ENCODE peak calls at places on chromosomes 11 and 22, in seven cellular contexts. P is neural progenitor cell, V is A549, D is tibial nerve, U is sigmoid colon, K is endodermal cell, M is thoracic aorta. R is an unnamed sample.

GRCh38 chr22:45997077-45997774 is 20.3 kb upstream of the WNT7B start:
- DNase-seq in V (no peak), K (no peak), U (peak; percentile 96), P (peak; percentile 62), M (no peak), D (peak; percentile 84), R (peak; percentile 63)

GRCh38 chr11:12808519-12808918 is 134.3 kb downstream of the TEAD1 start:
- DNase-seq in M (no peak), K (no peak), P (no peak), D (no peak), U (no peak), V (no peak), R (no peak)

GRCh38 chr22:50723991-50724390 is 14.0 kb upstream of the ACR start:
- DNase-seq in P (no peak), M (no peak), U (no peak), K (no peak), V (no peak), D (no peak), R (no peak)

GRCh38 chr11:113289341-113290187 is 24.8 kb upstream of the TTC12 start:
- DNase-seq in V (peak; percentile 32), K (peak; percentile 93), M (no peak), D (peak; percentile 43), U (peak; percentile 80), P (peak; percentile 85), R (peak; percentile 83)

GRCh38 chr22:37588540-37589215 is 8.8 kb upstream of the LGALS2 start:
- DNase-seq in U (no peak), D (no peak), V (no peak), K (no peak), M (no peak), P (no peak), R (no peak)

GRCh38 chr11:91435694-91436375 is 788.8 kb upstream of the FAT3 start:
- DNase-seq in K (peak; percentile 56), U (no peak), M (no peak), D (no peak), V (peak; percentile 23), P (peak; percentile 31), R (peak; percentile 55)

GRCh38 chr11:66133216-66133775 is 63.2 kb downstream of the PACS1 start:
- DNase-seq in D (no peak), P (no peak), U (no peak), V (no peak), M (no peak), K (no peak), R (no peak)

GRCh38 chr11:24093410-24093809 is 403.4 kb upstream of the LUZP2 start:
- DNase-seq in D (no peak), M (no peak), V (no peak), U (no peak), K (no peak), P (no peak), R (no peak)

GRCh38 chr11:96466607-96467006 is 76.8 kb downstream of the JRKL start:
- DNase-seq in K (no peak), M (no peak), V (no peak), P (no peak), U (no peak), D (no peak), R (no peak)

GRCh38 chr11:86069408-86070086 is 663 bp upstream of the PICALM start:
- DNase-seq in U (peak; percentile 67), V (peak; percentile 86), P (no peak), M (peak; percentile 45), D (peak; percentile 44), K (peak; percentile 71), R (peak; percentile 75)

GRCh38 chr11:129286813-129287212 is 88.8 kb upstream of the BARX2 start:
- DNase-seq in U (no peak), K (no peak), D (no peak), M (no peak), P (no peak), V (no peak), R (no peak)

GRCh38 chr11:82234256-82234655 is 499.4 kb downstream of the FAM181B start:
- DNase-seq in P (no peak), M (no peak), V (no peak), U (no peak), K (no peak), D (no peak), R (no peak)
- H3K9me3 ChIP-seq in P (no peaks in the 10 kb centered on the region), M (no peaks in the 10 kb centered on the region), V (no peaks in the 10 kb centered on the region), U (no peaks in the 10 kb centered on the region), K (no peaks in the 10 kb centered on the region), D (no peaks in the 10 kb centered on the region), R (no peaks in the 10 kb centered on the region)

GRCh38 chr11:134440851-134441645 is 29.0 kb upstream of the B3GAT1 start:
- DNase-seq in P (no peak), U (peak; percentile 49), K (no peak), M (no peak), D (no peak), V (no peak), R (no peak)
- H3K9me3 ChIP-seq in P (no peaks in the 10 kb centered on the region), U (no peaks in the 10 kb centered on the region), K (no peaks in the 10 kb centered on the region), M (no peaks in the 10 kb centered on the region), D (no peaks in the 10 kb centered on the region), V (no peaks in the 10 kb centered on the region), R (no peaks in the 10 kb centered on the region)

DNA sequence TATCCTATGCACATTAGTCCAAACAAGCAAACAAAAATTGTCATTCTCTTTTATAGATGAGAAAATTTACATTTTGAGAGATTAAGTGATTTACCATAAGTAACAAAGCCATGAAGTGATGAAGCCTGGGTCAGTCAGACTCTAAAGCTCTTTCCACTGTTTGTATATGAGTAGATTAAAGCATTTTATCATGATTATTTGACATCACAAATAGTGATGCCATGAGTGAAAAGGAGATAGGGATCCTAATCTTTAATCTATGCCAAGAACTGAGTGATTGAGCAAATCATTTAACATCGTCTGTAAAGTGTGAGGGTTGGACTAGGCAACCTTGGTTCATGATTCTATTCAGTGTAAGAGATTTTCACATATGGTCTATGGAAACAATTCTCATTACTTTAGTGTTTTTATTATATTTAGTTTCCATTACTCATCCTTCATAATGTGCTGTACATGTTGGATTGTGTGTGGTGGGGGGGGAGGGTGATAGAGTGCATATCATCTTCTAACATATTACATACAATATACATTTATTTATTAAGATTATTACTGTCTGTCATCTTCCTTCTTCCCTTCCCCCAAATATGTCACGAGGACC is 50.7 kb downstream of the ARHGEF12 start:
- DNase-seq in M (no peak), U (no peak), K (no peak), D (no peak), V (no peak), P (no peak), R (no peak)
- H3K9me3 ChIP-seq in M (no peaks in the 10 kb centered on the region), U (no peaks in the 10 kb centered on the region), K (peaks cover 13% of the 10 kb centered on the region), D (no peaks in the 10 kb centered on the region), V (peaks cover 6% of the 10 kb centered on the region), P (no peaks in the 10 kb centered on the region), R (no peaks in the 10 kb centered on the region)

DNA sequence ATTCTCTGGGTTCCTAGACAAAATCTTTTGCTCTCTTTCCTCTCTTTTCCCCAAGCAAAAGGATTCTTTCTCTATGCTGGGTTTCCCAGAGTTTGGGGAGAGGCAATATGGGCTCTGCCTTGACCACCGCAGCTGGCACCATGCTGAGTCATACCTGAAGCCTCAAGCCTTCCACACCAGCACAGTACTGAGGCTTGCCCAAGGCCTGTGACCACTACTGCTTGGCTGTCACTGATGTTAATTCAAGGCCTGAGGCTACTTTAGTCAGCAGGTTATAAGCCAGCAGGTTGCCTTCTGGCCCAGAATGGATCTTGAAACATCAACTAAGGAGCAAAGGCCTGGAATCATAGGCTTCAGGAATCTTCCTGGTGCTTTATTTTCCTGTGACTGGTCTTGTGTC is 185.3 kb downstream of the DYNC2H1 start:
- DNase-seq in M (no peak), P (no peak), D (no peak), V (no peak), K (no peak), U (no peak), R (no peak)
- H3K9me3 ChIP-seq in M (peaks cover 34% of the 10 kb centered on the region), P (peaks cover 11% of the 10 kb centered on the region), D (no peaks in the 10 kb centered on the region), V (peaks cover 22% of the 10 kb centered on the region), K (peaks cover 50% of the 10 kb centered on the region), U (peaks cover 13% of the 10 kb centered on the region), R (peaks cover 35% of the 10 kb centered on the region)

DNA sequence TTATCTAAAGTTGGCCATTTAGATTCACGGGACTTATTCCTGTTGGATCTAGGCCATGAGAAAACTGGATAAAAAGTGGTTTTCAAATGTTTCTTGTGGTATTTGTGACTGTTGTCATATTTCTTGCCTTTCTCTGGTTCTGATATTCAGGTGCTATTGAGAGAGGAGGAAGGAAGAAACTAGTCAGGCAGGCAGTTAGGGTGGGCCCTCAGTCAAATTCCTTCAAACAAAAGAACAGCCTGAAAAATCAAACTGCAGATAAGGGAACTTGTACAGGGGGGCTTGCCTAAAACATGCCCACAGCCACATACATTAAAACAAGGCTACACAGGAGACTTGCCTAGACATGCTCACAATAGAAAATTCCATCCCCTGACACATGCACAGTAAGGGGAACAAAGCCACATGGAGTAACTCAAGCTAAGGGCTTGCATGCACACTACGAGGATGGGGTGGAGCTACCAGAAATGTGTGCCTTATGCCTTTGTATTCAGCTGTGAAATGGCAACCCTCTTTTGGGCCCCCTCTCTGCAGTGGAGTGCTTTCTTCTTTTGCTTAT is 18.2 kb downstream of the NCR3LG1 start:
- DNase-seq in P (no peak), M (no peak), U (no peak), V (no peak), D (no peak), K (no peak), R (no peak)
- H3K9me3 ChIP-seq in P (peaks cover 16% of the 10 kb centered on the region), M (peaks cover 38% of the 10 kb centered on the region), U (peaks cover 42% of the 10 kb centered on the region), V (peaks cover 25% of the 10 kb centered on the region), D (peaks cover 9% of the 10 kb centered on the region), K (peaks cover 65% of the 10 kb centered on the region), R (peaks cover 26% of the 10 kb centered on the region)

DNA sequence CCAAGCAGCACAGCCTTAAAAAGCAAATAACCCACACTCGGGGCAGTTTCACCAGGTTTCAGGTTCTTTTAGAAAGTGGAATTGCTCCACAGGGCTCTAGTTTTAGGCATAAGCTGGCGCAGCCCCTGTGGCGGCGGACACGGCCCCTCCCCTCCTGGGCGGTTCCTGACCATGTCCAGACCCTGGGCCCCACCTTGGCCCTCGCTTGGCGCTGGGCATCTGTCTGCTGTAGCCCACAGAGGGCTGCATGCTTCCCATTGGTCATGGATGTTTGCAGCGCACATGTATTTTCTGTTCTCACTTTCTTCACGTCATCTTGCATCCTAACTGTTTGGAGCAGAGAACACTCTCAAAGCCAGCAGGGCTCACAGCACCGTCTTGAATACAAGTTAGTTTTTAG is 244.3 kb downstream of the BRD1 start:
- DNase-seq in K (peak; percentile 11), D (no peak), P (no peak), M (no peak), V (no peak), U (no peak), R (no peak)
- H3K9me3 ChIP-seq in K (peaks cover 11% of the 10 kb centered on the region), D (no peaks in the 10 kb centered on the region), P (no peaks in the 10 kb centered on the region), M (peaks cover 9% of the 10 kb centered on the region), V (no peaks in the 10 kb centered on the region), U (no peaks in the 10 kb centered on the region), R (no peaks in the 10 kb centered on the region)

GRCh38 chr11:34055218-34056000 is 3.9 kb downstream of the CAPRIN1 start:
- DNase-seq in V (no peak), D (no peak), P (no peak), M (no peak), U (no peak), K (no peak), R (peak; percentile 60)
- H3K9me3 ChIP-seq in V (no peaks in the 10 kb centered on the region), D (no peaks in the 10 kb centered on the region), P (no peaks in the 10 kb centered on the region), M (no peaks in the 10 kb centered on the region), U (no peaks in the 10 kb centered on the region), K (no peaks in the 10 kb centered on the region), R (no peaks in the 10 kb centered on the region)

GRCh38 chr11:69137148-69137844 is 18.4 kb upstream of the SMIM38 start:
- DNase-seq in D (no peak), K (no peak), V (no peak), M (no peak), U (no peak), P (no peak), R (no peak)
- H3K9me3 ChIP-seq in D (no peaks in the 10 kb centered on the region), K (peaks cover 10% of the 10 kb centered on the region), V (peaks cover 24% of the 10 kb centered on the region), M (no peaks in the 10 kb centered on the region), U (no peaks in the 10 kb centered on the region), P (no peaks in the 10 kb centered on the region), R (peaks cover 13% of the 10 kb centered on the region)

R was measured in A673.